ENCODE peak calls at places on chromosomes 3 and 15, in four cellular contexts. One of them, this sample, is unnamed.

GRCh38 chr15:73704869-73705645 is 20.9 kb downstream of the CD276 start:
- DNase-seq in left ventricle myocardium inferior: peak
- DNase-seq in AG10803: peak
- DNase-seq in astrocyte of the spinal cord: peak
- DNase-seq in this sample: peak

GRCh38 chr15:84112025-84112424 is 123.5 kb upstream of the GOLGA6L4 start:
- DNase-seq in left ventricle myocardium inferior: no peak
- DNase-seq in AG10803: no peak
- DNase-seq in astrocyte of the spinal cord: peak
- DNase-seq in this sample: peak

GRCh38 chr3:151037746-151038145 is 47.7 kb upstream of the MED12L start:
- DNase-seq in left ventricle myocardium inferior: peak
- DNase-seq in AG10803: peak
- DNase-seq in astrocyte of the spinal cord: peak
- DNase-seq in this sample: peak

GRCh38 chr3:96991812-96992211 is 177.4 kb downstream of the EPHA6 start:
- DNase-seq in left ventricle myocardium inferior: no peak
- DNase-seq in AG10803: no peak
- DNase-seq in astrocyte of the spinal cord: no peak
- DNase-seq in this sample: no peak

GRCh38 chr3:47299396-47300318 is 16.9 kb downstream of the KLHL18 start:
- DNase-seq in left ventricle myocardium inferior: no peak
- DNase-seq in AG10803: no peak
- DNase-seq in astrocyte of the spinal cord: no peak
- DNase-seq in this sample: no peak

GRCh38 chr3:196969660-196970546 is 1.3 kb upstream of the PIGZ start:
- DNase-seq in left ventricle myocardium inferior: peak
- DNase-seq in AG10803: peak
- DNase-seq in astrocyte of the spinal cord: peak
- DNase-seq in this sample: peak

GRCh38 chr3:42654331-42655201 is 1.1 kb downstream of the ZBTB47 start:
- DNase-seq in left ventricle myocardium inferior: peak
- DNase-seq in AG10803: peak
- DNase-seq in astrocyte of the spinal cord: peak
- DNase-seq in this sample: peak

GRCh38 chr3:52126500-52126899 is 27.7 kb downstream of the POC1A start:
- DNase-seq in left ventricle myocardium inferior: no peak
- DNase-seq in AG10803: no peak
- DNase-seq in astrocyte of the spinal cord: no peak
- DNase-seq in this sample: no peak

GRCh38 chr3:7610634-7611033 is 749.7 kb downstream of the GRM7 start:
- DNase-seq in left ventricle myocardium inferior: no peak
- DNase-seq in AG10803: no peak
- DNase-seq in astrocyte of the spinal cord: no peak
- DNase-seq in this sample: no peak

GRCh38 chr3:35954365-35954764 is 315.0 kb downstream of the ARPP21 start:
- DNase-seq in left ventricle myocardium inferior: no peak
- DNase-seq in AG10803: no peak
- DNase-seq in astrocyte of the spinal cord: no peak
- DNase-seq in this sample: no peak

GRCh38 chr3:128079823-128080222 is 27.6 kb downstream of the SEC61A1 start:
- DNase-seq in left ventricle myocardium inferior: no peak
- DNase-seq in AG10803: no peak
- DNase-seq in astrocyte of the spinal cord: no peak
- DNase-seq in this sample: no peak

GRCh38 chr3:54223063-54223462 is 100.7 kb downstream of the CACNA2D3 start:
- DNase-seq in left ventricle myocardium inferior: no peak
- DNase-seq in AG10803: no peak
- DNase-seq in astrocyte of the spinal cord: no peak
- DNase-seq in this sample: no peak

GRCh38 chr3:31561891-31562290 is 29.2 kb downstream of the STT3B start:
- DNase-seq in left ventricle myocardium inferior: no peak
- DNase-seq in AG10803: no peak
- DNase-seq in astrocyte of the spinal cord: no peak
- DNase-seq in this sample: no peak

GRCh38 chr3:39088889-39089288 is 18.5 kb downstream of the GORASP1 start:
- DNase-seq in left ventricle myocardium inferior: no peak
- DNase-seq in AG10803: no peak
- DNase-seq in astrocyte of the spinal cord: no peak
- DNase-seq in this sample: peak

GRCh38 chr3:80408322-80408721 is 640.5 kb upstream of the ROBO1 start:
- DNase-seq in left ventricle myocardium inferior: no peak
- DNase-seq in AG10803: no peak
- DNase-seq in astrocyte of the spinal cord: no peak
- DNase-seq in this sample: no peak

GRCh38 chr3:42508562-42508961 is 6.1 kb downstream of the VIPR1 start:
- DNase-seq in left ventricle myocardium inferior: no peak
- DNase-seq in AG10803: no peak
- DNase-seq in astrocyte of the spinal cord: no peak
- DNase-seq in this sample: no peak

GRCh38 chr3:176469694-176470205 is 727.5 kb downstream of the TBL1XR1 start:
- DNase-seq in left ventricle myocardium inferior: no peak
- DNase-seq in AG10803: no peak
- DNase-seq in astrocyte of the spinal cord: peak
- DNase-seq in this sample: no peak

GRCh38 chr15:31345606-31346366 is 19.2 kb downstream of the KLF13 start:
- DNase-seq in left ventricle myocardium inferior: peak
- DNase-seq in AG10803: no peak
- DNase-seq in astrocyte of the spinal cord: no peak
- DNase-seq in this sample: no peak

GRCh38 chr15:62109457-62109856 is 42.7 kb downstream of the C2CD4A start:
- DNase-seq in left ventricle myocardium inferior: no peak
- DNase-seq in AG10803: no peak
- DNase-seq in astrocyte of the spinal cord: no peak
- DNase-seq in this sample: no peak

GRCh38 chr3:20458994-20459736 is 273.2 kb upstream of the SGO1 start:
- DNase-seq in left ventricle myocardium inferior: no peak
- DNase-seq in AG10803: peak
- DNase-seq in astrocyte of the spinal cord: no peak
- DNase-seq in this sample: peak

GRCh38 chr15:31270767-31271166 is 55.9 kb upstream of the KLF13 start:
- DNase-seq in left ventricle myocardium inferior: no peak
- DNase-seq in AG10803: no peak
- DNase-seq in astrocyte of the spinal cord: no peak
- DNase-seq in this sample: no peak

GRCh38 chr3:136074546-136074945 is 109.0 kb downstream of the PPP2R3A start:
- DNase-seq in left ventricle myocardium inferior: no peak
- DNase-seq in AG10803: peak
- DNase-seq in astrocyte of the spinal cord: peak
- DNase-seq in this sample: peak

GRCh38 chr3:145015243-145015642 is 1043.6 kb downstream of the DIPK2A start:
- DNase-seq in left ventricle myocardium inferior: no peak
- DNase-seq in AG10803: peak
- DNase-seq in astrocyte of the spinal cord: peak
- DNase-seq in this sample: peak

GRCh38 chr3:147422226-147422933 is 13.2 kb downstream of the ZIC1 start:
- DNase-seq in left ventricle myocardium inferior: no peak
- DNase-seq in AG10803: no peak
- DNase-seq in astrocyte of the spinal cord: peak
- DNase-seq in this sample: no peak

GRCh38 chr15:31236184-31237041 is 90.2 kb upstream of the KLF13 start:
- DNase-seq in left ventricle myocardium inferior: peak
- DNase-seq in AG10803: peak
- DNase-seq in astrocyte of the spinal cord: peak
- DNase-seq in this sample: peak

GRCh38 chr3:192869131-192870027 is 48.3 kb downstream of the MB21D2 start:
- DNase-seq in left ventricle myocardium inferior: peak
- DNase-seq in AG10803: peak
- DNase-seq in astrocyte of the spinal cord: peak
- DNase-seq in this sample: peak

GRCh38 chr3:4001976-4002375 is 202.7 kb downstream of the LRRN1 start:
- DNase-seq in left ventricle myocardium inferior: no peak
- DNase-seq in AG10803: no peak
- DNase-seq in astrocyte of the spinal cord: no peak
- DNase-seq in this sample: no peak

GRCh38 chr3:128266453-128266852 is 113.2 kb downstream of the EEFSEC start:
- DNase-seq in left ventricle myocardium inferior: no peak
- DNase-seq in AG10803: no peak
- DNase-seq in astrocyte of the spinal cord: no peak
- DNase-seq in this sample: peak

GRCh38 chr3:161050929-161051328 is 54.2 kb downstream of the B3GALNT1 start:
- DNase-seq in left ventricle myocardium inferior: no peak
- DNase-seq in AG10803: no peak
- DNase-seq in astrocyte of the spinal cord: no peak
- DNase-seq in this sample: no peak

GRCh38 chr3:150022406-150023238 is 51.9 kb upstream of the PFN2 start:
- DNase-seq in left ventricle myocardium inferior: no peak
- DNase-seq in AG10803: peak
- DNase-seq in astrocyte of the spinal cord: peak
- DNase-seq in this sample: peak

GRCh38 chr3:151146731-151147091 is 56.3 kb downstream of the GPR171 start:
- DNase-seq in left ventricle myocardium inferior: no peak
- DNase-seq in AG10803: no peak
- DNase-seq in astrocyte of the spinal cord: no peak
- DNase-seq in this sample: no peak

GRCh38 chr3:172260381-172260780 is 187.9 kb downstream of the GHSR start:
- DNase-seq in left ventricle myocardium inferior: no peak
- DNase-seq in AG10803: peak
- DNase-seq in astrocyte of the spinal cord: peak
- DNase-seq in this sample: peak

GRCh38 chr3:140246578-140246977 is 311.6 kb downstream of the CLSTN2 start:
- DNase-seq in left ventricle myocardium inferior: no peak
- DNase-seq in AG10803: no peak
- DNase-seq in astrocyte of the spinal cord: no peak
- DNase-seq in this sample: no peak

GRCh38 chr3:44870375-44871061 is 3.9 kb upstream of the TGM4 start:
- DNase-seq in left ventricle myocardium inferior: no peak
- DNase-seq in AG10803: no peak
- DNase-seq in astrocyte of the spinal cord: no peak
- DNase-seq in this sample: no peak

GRCh38 chr3:14834121-14834520 is 15.4 kb downstream of the FGD5 start:
- DNase-seq in left ventricle myocardium inferior: no peak
- DNase-seq in AG10803: no peak
- DNase-seq in astrocyte of the spinal cord: no peak
- DNase-seq in this sample: no peak

GRCh38 chr3:2360815-2361214 is 262.1 kb downstream of the CNTN4 start:
- DNase-seq in left ventricle myocardium inferior: no peak
- DNase-seq in AG10803: no peak
- DNase-seq in astrocyte of the spinal cord: no peak
- DNase-seq in this sample: peak

GRCh38 chr15:80780416-80781221 is 1.4 kb downstream of the CEMIP start:
- DNase-seq in left ventricle myocardium inferior: peak
- DNase-seq in AG10803: peak
- DNase-seq in astrocyte of the spinal cord: peak
- DNase-seq in this sample: peak

GRCh38 chr15:59892995-59893394 is 111.1 kb upstream of the FOXB1 start:
- DNase-seq in left ventricle myocardium inferior: no peak
- DNase-seq in AG10803: no peak
- DNase-seq in astrocyte of the spinal cord: peak
- DNase-seq in this sample: peak

GRCh38 chr15:90412356-90413194 is 24.5 kb downstream of the IQGAP1 start:
- DNase-seq in left ventricle myocardium inferior: no peak
- DNase-seq in AG10803: peak
- DNase-seq in astrocyte of the spinal cord: peak
- DNase-seq in this sample: peak

GRCh38 chr15:90414408-90415028 is 26.5 kb downstream of the IQGAP1 start:
- DNase-seq in left ventricle myocardium inferior: no peak
- DNase-seq in AG10803: peak
- DNase-seq in astrocyte of the spinal cord: peak
- DNase-seq in this sample: peak

GRCh38 chr15:90418627-90419026 is 30.6 kb downstream of the IQGAP1 start:
- DNase-seq in left ventricle myocardium inferior: no peak
- DNase-seq in AG10803: no peak
- DNase-seq in astrocyte of the spinal cord: no peak
- DNase-seq in this sample: no peak

GRCh38 chr15:90411176-90411575 is 23.1 kb downstream of the IQGAP1 start:
- DNase-seq in left ventricle myocardium inferior: no peak
- DNase-seq in AG10803: no peak
- DNase-seq in astrocyte of the spinal cord: no peak
- DNase-seq in this sample: no peak

DNA sequence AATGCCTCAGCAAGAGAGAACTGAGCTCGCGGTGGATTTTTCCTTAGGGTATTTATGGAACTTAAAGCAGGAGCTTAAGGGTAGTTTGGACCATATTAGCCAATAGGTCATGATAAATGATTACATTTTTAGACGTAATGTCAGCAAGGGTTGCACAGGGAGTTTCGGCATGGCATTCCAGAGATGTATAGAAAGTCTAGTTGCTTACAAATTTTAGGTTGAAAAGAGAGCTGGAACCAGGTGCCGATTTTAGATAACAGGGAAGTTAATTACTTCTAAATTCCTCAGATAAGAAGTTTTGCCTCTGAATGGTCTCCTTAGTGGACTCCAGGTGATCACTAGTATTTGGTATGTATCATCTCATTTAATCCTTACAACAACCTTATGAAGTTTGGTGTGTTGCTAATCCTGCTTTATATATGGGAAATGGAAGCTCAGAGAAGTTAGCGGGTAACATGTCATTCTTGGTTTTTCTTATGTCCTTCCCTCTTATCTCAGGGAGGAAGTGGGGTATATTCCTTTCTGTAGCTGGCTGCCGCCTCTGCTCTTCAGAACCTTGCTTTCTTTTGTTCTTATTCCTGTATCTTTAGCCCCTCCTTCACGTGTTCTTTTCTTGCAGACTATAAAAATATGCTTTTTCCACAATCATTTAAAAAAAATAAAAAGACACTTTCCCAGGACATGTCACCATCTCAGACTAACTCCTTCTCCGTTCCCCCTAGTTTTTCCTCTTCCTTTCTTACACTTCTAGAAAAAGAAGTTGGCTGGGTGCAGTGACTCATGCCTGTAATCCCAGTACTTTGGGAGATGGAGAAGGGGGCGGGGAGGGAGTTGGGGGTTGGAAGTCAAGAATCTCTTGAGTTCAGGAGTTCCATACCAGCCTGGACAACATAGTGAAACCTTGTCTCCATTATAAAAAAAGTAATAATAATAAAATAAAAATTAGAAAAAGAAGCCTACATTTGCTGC is 25.7 kb downstream of the IQGAP1 start:
- DNase-seq in left ventricle myocardium inferior: no peak
- DNase-seq in AG10803: peak
- DNase-seq in astrocyte of the spinal cord: peak
- DNase-seq in this sample: peak
- H3K4me3 ChIP-seq in left ventricle myocardium inferior: peak
- H3K4me3 ChIP-seq in AG10803: no peak
- H3K4me3 ChIP-seq in astrocyte of the spinal cord: no peak
- H3K4me3 ChIP-seq in this sample: peak

GRCh38 chr3:79001255-79001654 is 766.5 kb downstream of the ROBO1 start:
- DNase-seq in left ventricle myocardium inferior: no peak
- DNase-seq in AG10803: no peak
- DNase-seq in astrocyte of the spinal cord: no peak
- DNase-seq in this sample: no peak
- TF ChIP-seq CTCF in left ventricle myocardium inferior: no peak
- TF ChIP-seq CTCF in AG10803: no peak
- TF ChIP-seq CTCF in astrocyte of the spinal cord: no peak
- TF ChIP-seq CTCF in this sample: no peak

GRCh38 chr15:78056714-78057269 is 20.7 kb downstream of the TBC1D2B start:
- DNase-seq in left ventricle myocardium inferior: no peak
- DNase-seq in AG10803: peak
- DNase-seq in astrocyte of the spinal cord: no peak
- DNase-seq in this sample: peak
- H3K4me3 ChIP-seq in left ventricle myocardium inferior: no peak
- H3K4me3 ChIP-seq in AG10803: no peak
- H3K4me3 ChIP-seq in astrocyte of the spinal cord: no peak
- H3K4me3 ChIP-seq in this sample: no peak

GRCh38 chr15:75904241-75904631 is 558 bp downstream of the FBXO22 start:
- DNase-seq in left ventricle myocardium inferior: no peak
- DNase-seq in AG10803: peak
- DNase-seq in astrocyte of the spinal cord: peak
- DNase-seq in this sample: peak
- TF ChIP-seq CTCF in left ventricle myocardium inferior: no peak
- TF ChIP-seq CTCF in AG10803: no peak
- TF ChIP-seq CTCF in astrocyte of the spinal cord: no peak
- TF ChIP-seq CTCF in this sample: no peak

GRCh38 chr3:37087870-37088269 is 86.5 kb downstream of the LRRFIP2 start:
- DNase-seq in left ventricle myocardium inferior: no peak
- DNase-seq in AG10803: no peak
- DNase-seq in astrocyte of the spinal cord: no peak
- DNase-seq in this sample: no peak
- H3K4me3 ChIP-seq in left ventricle myocardium inferior: no peak
- H3K4me3 ChIP-seq in AG10803: no peak
- H3K4me3 ChIP-seq in astrocyte of the spinal cord: no peak
- H3K4me3 ChIP-seq in this sample: no peak

This sample was measured in fibroblast of pulmonary artery.